ENCODE peak calls at places on chromosomes 11 and 22, in ten cellular contexts. V, T, L, P, I, O, H, R, Z and D are unnamed samples.

GRCh38 chr11:289706-290620 is 1.0 kb downstream of the PGGHG start:
- DNase-seq in V (no peak), T (peak), L (peak), P (no peak), I (no peak), O (no peak), H (no peak), R (peak), Z (peak), D (no peak)

GRCh38 chr11:43575931-43576833 is 104.4 kb upstream of the HSD17B12 start:
- DNase-seq in V (no peak), T (no peak), L (no peak), P (no peak), I (no peak), O (no peak), H (no peak), R (no peak), Z (no peak), D (no peak)

GRCh38 chr11:133817449-133817848 is 27.9 kb downstream of the SPATA19 start:
- DNase-seq in V (no peak), T (no peak), L (no peak), P (no peak), I (no peak), O (no peak), H (no peak), R (no peak), Z (no peak), D (no peak)

GRCh38 chr22:26139320-26139719 is 29.9 kb upstream of the SEZ6L start:
- DNase-seq in V (peak), T (peak), L (no peak), P (peak), I (no peak), O (peak), H (no peak), R (no peak), Z (no peak), D (peak)

GRCh38 chr11:83317757-83318548 is 31.8 kb upstream of the CCDC90B start:
- DNase-seq in V (no peak), T (no peak), L (no peak), P (no peak), I (no peak), O (no peak), H (no peak), R (no peak), Z (no peak), D (no peak)

GRCh38 chr11:57338152-57338551 is at the start of gene P2RX3:
- DNase-seq in V (no peak), T (peak), L (peak), P (no peak), I (no peak), O (no peak), H (no peak), R (no peak), Z (no peak), D (no peak)

GRCh38 chr11:78763664-78764063 is 189.0 kb upstream of the NARS2 start:
- DNase-seq in V (no peak), T (no peak), L (no peak), P (no peak), I (no peak), O (no peak), H (no peak), R (no peak), Z (no peak), D (no peak)

GRCh38 chr11:69422645-69423044 is 58.8 kb upstream of the LINC01488 start:
- DNase-seq in V (no peak), T (no peak), L (no peak), P (no peak), I (no peak), O (no peak), H (no peak), R (no peak), Z (no peak), D (no peak)

GRCh38 chr11:92453055-92453454 is 228.4 kb downstream of the FAT3 start:
- DNase-seq in V (no peak), T (no peak), L (no peak), P (no peak), I (no peak), O (no peak), H (no peak), R (no peak), Z (no peak), D (no peak)

GRCh38 chr11:35555238-35555887 is 29.9 kb upstream of the PAMR1 start:
- DNase-seq in V (no peak), T (no peak), L (no peak), P (no peak), I (no peak), O (no peak), H (no peak), R (no peak), Z (no peak), D (no peak)

GRCh38 chr11:3614742-3615171 is 27.0 kb downstream of the ART5 start:
- DNase-seq in V (no peak), T (no peak), L (no peak), P (no peak), I (peak), O (no peak), H (no peak), R (no peak), Z (no peak), D (no peak)

GRCh38 chr22:29629382-29630179 is 26.1 kb downstream of the NF2 start:
- DNase-seq in V (no peak), T (no peak), L (no peak), P (no peak), I (no peak), O (no peak), H (no peak), R (no peak), Z (no peak), D (no peak)

GRCh38 chr11:122149232-122149631 is 33.2 kb upstream of the BLID start:
- DNase-seq in V (no peak), T (no peak), L (no peak), P (no peak), I (no peak), O (no peak), H (no peak), R (no peak), Z (no peak), D (no peak)

GRCh38 chr11:122153746-122154145 is 37.7 kb upstream of the BLID start:
- DNase-seq in V (no peak), T (no peak), L (no peak), P (no peak), I (peak), O (no peak), H (no peak), R (no peak), Z (no peak), D (no peak)

GRCh38 chr11:122154227-122154626 is 38.2 kb upstream of the BLID start:
- DNase-seq in V (no peak), T (no peak), L (no peak), P (no peak), I (no peak), O (no peak), H (no peak), R (no peak), Z (no peak), D (no peak)

GRCh38 chr11:122146475-122146874 is 30.5 kb upstream of the BLID start:
- DNase-seq in V (no peak), T (no peak), L (no peak), P (no peak), I (no peak), O (no peak), H (peak), R (no peak), Z (no peak), D (no peak)

GRCh38 chr11:122150484-122151124 is 34.6 kb upstream of the BLID start:
- DNase-seq in V (no peak), T (no peak), L (no peak), P (no peak), I (no peak), O (no peak), H (peak), R (no peak), Z (no peak), D (no peak)
- H3K27ac ChIP-seq in V (no peak), T (no peak), L (no peak), P (no peak), I (no peak), O (no peak), H (peak), R (no peak), Z (no peak), D (no peak)

GRCh38 chr11:66970808-66971442 is 4.2 kb upstream of the C11orf86 start:
- DNase-seq in V (no peak), T (no peak), L (no peak), P (peak), I (no peak), O (no peak), H (peak), R (no peak), Z (no peak), D (peak)
- H3K27ac ChIP-seq in V (no peak), T (peak), L (no peak), P (peak), I (no peak), O (no peak), H (peak), R (no peak), Z (no peak), D (peak)

GRCh38 chr11:1562469-1563148 is 9.5 kb downstream of the DUSP8 start:
- DNase-seq in V (no peak), T (peak), L (no peak), P (peak), I (no peak), O (no peak), H (no peak), R (no peak), Z (no peak), D (no peak)

GRCh38 chr11:1560618-1561251 is 11.3 kb downstream of the DUSP8 start:
- DNase-seq in V (no peak), T (no peak), L (no peak), P (no peak), I (no peak), O (no peak), H (no peak), R (no peak), Z (peak), D (no peak)

GRCh38 chr11:1560011-1560579 is 12.0 kb downstream of the DUSP8 start:
- DNase-seq in V (no peak), T (no peak), L (no peak), P (no peak), I (no peak), O (no peak), H (no peak), R (peak), Z (peak), D (no peak)

GRCh38 chr11:1561955-1562354 is 10.1 kb downstream of the DUSP8 start:
- DNase-seq in V (no peak), T (peak), L (no peak), P (no peak), I (no peak), O (no peak), H (no peak), R (no peak), Z (no peak), D (no peak)

GRCh38 chr11:1561266-1561665 is 10.8 kb downstream of the DUSP8 start:
- DNase-seq in V (no peak), T (peak), L (no peak), P (no peak), I (no peak), O (no peak), H (no peak), R (no peak), Z (peak), D (no peak)
- H3K27ac ChIP-seq in V (no peak), T (no peak), L (no peak), P (no peak), I (no peak), O (no peak), H (no peak), R (no peak), Z (no peak), D (no peak)

GRCh38 chr22:38840129-38840528 is 3.7 kb downstream of the NPTXR start:
- DNase-seq in V (no peak), T (no peak), L (no peak), P (no peak), I (no peak), O (no peak), H (no peak), R (no peak), Z (no peak), D (no peak)
- H3K27ac ChIP-seq in V (no peak), T (no peak), L (no peak), P (no peak), I (no peak), O (no peak), H (no peak), R (no peak), Z (no peak), D (no peak)

GRCh38 chr11:121654506-121655480 is 202.0 kb upstream of the SORL1-AS1 start:
- DNase-seq in V (no peak), T (no peak), L (no peak), P (no peak), I (no peak), O (no peak), H (no peak), R (no peak), Z (no peak), D (no peak)

GRCh38 chr11:121657191-121657590 is 204.4 kb upstream of the SORL1-AS1 start:
- DNase-seq in V (no peak), T (no peak), L (no peak), P (no peak), I (no peak), O (no peak), H (no peak), R (no peak), Z (no peak), D (no peak)

GRCh38 chr11:121659811-121660210 is 207.0 kb upstream of the SORL1-AS1 start:
- DNase-seq in V (no peak), T (no peak), L (no peak), P (no peak), I (no peak), O (no peak), H (no peak), R (no peak), Z (no peak), D (no peak)

GRCh38 chr11:121655481-121656332 is 202.9 kb upstream of the SORL1-AS1 start:
- DNase-seq in V (peak), T (peak), L (peak), P (peak), I (peak), O (peak), H (peak), R (peak), Z (peak), D (peak)

GRCh38 chr11:121656333-121657090 is 203.7 kb upstream of the SORL1-AS1 start:
- DNase-seq in V (no peak), T (peak), L (peak), P (peak), I (no peak), O (no peak), H (no peak), R (no peak), Z (no peak), D (no peak)
- H3K27ac ChIP-seq in V (peak), T (peak), L (peak), P (peak), I (no peak), O (peak), H (peak), R (no peak), Z (no peak), D (peak)